ENCODE peak calls at places on chromosomes 3 and 15, in four cellular contexts. One of them, this sample, is unnamed.

GRCh38 chr15:41666353-41666920 is 6.2 kb downstream of the MGA start:
- DNase-seq in AG08395: no peak
- DNase-seq in A549: no peak
- DNase-seq in lower leg skin: no peak
- DNase-seq in this sample: no peak

GRCh38 chr3:40992023-40992422 is 207.3 kb upstream of the CTNNB1 start:
- DNase-seq in AG08395: no peak
- DNase-seq in A549: no peak
- DNase-seq in lower leg skin: no peak
- DNase-seq in this sample: no peak

GRCh38 chr3:102114264-102114979 is 265.1 kb downstream of the NFKBIZ start:
- DNase-seq in AG08395: no peak
- DNase-seq in A549: no peak
- DNase-seq in lower leg skin: no peak
- DNase-seq in this sample: no peak

GRCh38 chr3:46881819-46882376 is 4.4 kb downstream of the PTH1R start:
- DNase-seq in AG08395: no peak
- DNase-seq in A549: no peak
- DNase-seq in lower leg skin: no peak
- DNase-seq in this sample: no peak

GRCh38 chr15:50259276-50259675 is 6.2 kb downstream of the HDC start:
- DNase-seq in AG08395: no peak
- DNase-seq in A549: no peak
- DNase-seq in lower leg skin: no peak
- DNase-seq in this sample: no peak

GRCh38 chr3:10354373-10355015 is 33.6 kb upstream of the SEC13 start:
- DNase-seq in AG08395: no peak
- DNase-seq in A549: no peak
- DNase-seq in lower leg skin: no peak
- DNase-seq in this sample: no peak

GRCh38 chr3:149460123-149460522 is 14.4 kb upstream of the TM4SF4 start:
- DNase-seq in AG08395: peak
- DNase-seq in A549: no peak
- DNase-seq in lower leg skin: no peak
- DNase-seq in this sample: no peak

GRCh38 chr15:93071469-93071891 is 17.5 kb downstream of the RGMA start:
- DNase-seq in AG08395: no peak
- DNase-seq in A549: no peak
- DNase-seq in lower leg skin: no peak
- DNase-seq in this sample: no peak

GRCh38 chr3:14457481-14457880 is 55.1 kb downstream of the SLC6A6 start:
- DNase-seq in AG08395: no peak
- DNase-seq in A549: no peak
- DNase-seq in lower leg skin: no peak
- DNase-seq in this sample: no peak

GRCh38 chr15:39869858-39870515 is 50.1 kb downstream of the GPR176 start:
- DNase-seq in AG08395: no peak
- DNase-seq in A549: no peak
- DNase-seq in lower leg skin: peak
- DNase-seq in this sample: no peak

GRCh38 chr15:88529021-88529630 is 17.4 kb downstream of the DET1 start:
- DNase-seq in AG08395: peak
- DNase-seq in A549: no peak
- DNase-seq in lower leg skin: no peak
- DNase-seq in this sample: peak

GRCh38 chr3:62252614-62253147 is 120.7 kb downstream of the FEZF2 start:
- DNase-seq in AG08395: peak
- DNase-seq in A549: no peak
- DNase-seq in lower leg skin: no peak
- DNase-seq in this sample: no peak

GRCh38 chr3:172181936-172182708 is 142.7 kb downstream of the FNDC3B start:
- DNase-seq in AG08395: peak
- DNase-seq in A549: no peak
- DNase-seq in lower leg skin: no peak
- DNase-seq in this sample: no peak

GRCh38 chr3:135337176-135337575 is 542.1 kb downstream of the EPHB1 start:
- DNase-seq in AG08395: no peak
- DNase-seq in A549: no peak
- DNase-seq in lower leg skin: no peak
- DNase-seq in this sample: no peak

GRCh38 chr3:178155521-178155920 is 380.7 kb upstream of the KCNMB2 start:
- DNase-seq in AG08395: no peak
- DNase-seq in A549: no peak
- DNase-seq in lower leg skin: no peak
- DNase-seq in this sample: no peak

GRCh38 chr3:123323781-123324180 is 122.0 kb downstream of the SEC22A start:
- DNase-seq in AG08395: no peak
- DNase-seq in A549: no peak
- DNase-seq in lower leg skin: no peak
- DNase-seq in this sample: no peak

GRCh38 chr3:184381261-184382224 is 1.7 kb downstream of the CHRD start:
- DNase-seq in AG08395: no peak
- DNase-seq in A549: no peak
- DNase-seq in lower leg skin: no peak
- DNase-seq in this sample: no peak

GRCh38 chr15:70561885-70562284 is 201.5 kb downstream of the UACA start:
- DNase-seq in AG08395: no peak
- DNase-seq in A549: no peak
- DNase-seq in lower leg skin: no peak
- DNase-seq in this sample: no peak

GRCh38 chr3:67031986-67032385 is 33.9 kb downstream of the KBTBD8 start:
- DNase-seq in AG08395: no peak
- DNase-seq in A549: no peak
- DNase-seq in lower leg skin: no peak
- DNase-seq in this sample: no peak

GRCh38 chr3:54691230-54691900 is 236.5 kb downstream of the LRTM1 start:
- DNase-seq in AG08395: no peak
- DNase-seq in A549: no peak
- DNase-seq in lower leg skin: no peak
- DNase-seq in this sample: no peak

GRCh38 chr3:24088782-24089181 is 143.7 kb downstream of the NR1D2 start:
- DNase-seq in AG08395: peak
- DNase-seq in A549: peak
- DNase-seq in lower leg skin: no peak
- DNase-seq in this sample: no peak

GRCh38 chr3:187848396-187848795 is 103.1 kb upstream of the BCL6 start:
- DNase-seq in AG08395: no peak
- DNase-seq in A549: no peak
- DNase-seq in lower leg skin: no peak
- DNase-seq in this sample: no peak

This sample was measured in AG09319.